ENCODE peak calls at places on chromosomes 5 and 9, in ten cellular contexts. U is ovary, B is HepG2, T is H1, R is HCT116, Y is tibial nerve, P is suprapubic skin, O is stomach, I is IMR-90, N is uterus. X is an unnamed sample.

GRCh38 chr9:124506931-124507879 is at the start of gene NR5A1:
- DNase-seq in U (peak), B (peak), T (no peak), R (no peak), Y (no peak), P (no peak), O (no peak), I (no peak), N (no peak), X (no peak)

GRCh38 chr9:132594412-132594811 is 12.0 kb downstream of the BARHL1 start:
- DNase-seq in U (no peak), B (no peak), T (no peak), R (no peak), Y (no peak), P (no peak), O (no peak), I (no peak), N (no peak), X (no peak)

GRCh38 chr9:121613009-121613766 is 38.2 kb upstream of the DAB2IP start:
- DNase-seq in U (no peak), B (no peak), T (no peak), R (no peak), Y (no peak), P (no peak), O (no peak), I (no peak), N (no peak), X (peak)

GRCh38 chr5:103450333-103451061 is 112.1 kb downstream of the NUDT12 start:
- DNase-seq in U (no peak), B (no peak), T (no peak), R (no peak), Y (no peak), P (no peak), O (no peak), I (peak), N (no peak), X (no peak)

GRCh38 chr5:87383216-87383615 is 29.5 kb downstream of the CCNH start:
- DNase-seq in U (no peak), B (no peak), T (no peak), R (no peak), Y (no peak), P (no peak), O (no peak), I (peak), N (no peak), X (no peak)

GRCh38 chr9:128159073-128159783 is 837 bp upstream of the BBLN start:
- DNase-seq in U (peak), B (peak), T (no peak), R (peak), Y (peak), P (no peak), O (no peak), I (no peak), N (peak), X (no peak)

GRCh38 chr9:99431103-99431502 is 209.0 kb downstream of the SEC61B start:
- DNase-seq in U (no peak), B (no peak), T (no peak), R (no peak), Y (no peak), P (no peak), O (no peak), I (peak), N (no peak), X (no peak)

GRCh38 chr9:117278656-117279055 is 136.2 kb downstream of the ASTN2 start:
- DNase-seq in U (no peak), B (no peak), T (no peak), R (no peak), Y (no peak), P (no peak), O (no peak), I (no peak), N (no peak), X (no peak)

GRCh38 chr5:96117863-96118651 is 156.4 kb upstream of the ELL2 start:
- DNase-seq in U (no peak), B (peak), T (no peak), R (no peak), Y (no peak), P (no peak), O (peak), I (peak), N (no peak), X (no peak)

GRCh38 chr5:134568761-134569725 is 43.6 kb downstream of the JADE2 start:
- DNase-seq in U (peak), B (no peak), T (no peak), R (no peak), Y (peak), P (no peak), O (peak), I (peak), N (peak), X (peak)

GRCh38 chr5:78984020-78984610 is 995 bp downstream of the ARSB start:
- DNase-seq in U (no peak), B (peak), T (no peak), R (no peak), Y (no peak), P (no peak), O (no peak), I (peak), N (no peak), X (no peak)

GRCh38 chr5:148147415-148147814 is 20.9 kb upstream of the SPINK14 start:
- DNase-seq in U (no peak), B (peak), T (no peak), R (no peak), Y (no peak), P (no peak), O (no peak), I (no peak), N (no peak), X (no peak)

GRCh38 chr5:32760091-32760509 is 49.0 kb downstream of the NPR3 start:
- DNase-seq in U (no peak), B (peak), T (no peak), R (no peak), Y (no peak), P (no peak), O (no peak), I (peak), N (no peak), X (no peak)

GRCh38 chr9:5510360-5510931 is at the start of gene PDCD1LG2:
- DNase-seq in U (no peak), B (no peak), T (no peak), R (no peak), Y (no peak), P (no peak), O (no peak), I (peak), N (no peak), X (no peak)

GRCh38 chr5:72302171-72302570 is 17.9 kb downstream of the MRPS27 start:
- DNase-seq in U (no peak), B (no peak), T (peak), R (no peak), Y (no peak), P (no peak), O (no peak), I (no peak), N (no peak), X (no peak)

GRCh38 chr5:131814990-131815389 is 18.2 kb upstream of the FNIP1 start:
- DNase-seq in U (no peak), B (no peak), T (no peak), R (peak), Y (no peak), P (no peak), O (no peak), I (peak), N (no peak), X (no peak)

GRCh38 chr5:39598641-39599248 is 174.0 kb upstream of the DAB2 start:
- DNase-seq in U (no peak), B (no peak), T (no peak), R (no peak), Y (no peak), P (no peak), O (no peak), I (no peak), N (no peak), X (no peak)

GRCh38 chr9:72038890-72039410 is 21.5 kb downstream of the C9orf57 start:
- DNase-seq in U (peak), B (peak), T (peak), R (peak), Y (peak), P (peak), O (peak), I (peak), N (peak), X (peak)

GRCh38 chr5:80083115-80083890 is 48.2 kb downstream of the THBS4 start:
- DNase-seq in U (peak), B (peak), T (no peak), R (peak), Y (peak), P (no peak), O (no peak), I (peak), N (peak), X (no peak)

GRCh38 chr5:134738133-134738962 is at the start of gene CAMLG:
- DNase-seq in U (peak), B (peak), T (peak), R (peak), Y (peak), P (peak), O (peak), I (peak), N (peak), X (peak)

GRCh38 chr9:113574381-113575262 is 111.1 kb downstream of the RGS3 start:
- DNase-seq in U (peak), B (no peak), T (no peak), R (no peak), Y (no peak), P (no peak), O (no peak), I (no peak), N (peak), X (no peak)

GRCh38 chr9:134058716-134059115 is 9.1 kb downstream of the BRD3 start:
- DNase-seq in U (peak), B (no peak), T (no peak), R (no peak), Y (no peak), P (no peak), O (peak), I (peak), N (no peak), X (no peak)

GRCh38 chr5:10034008-10034407 is 215.7 kb downstream of the ATPSCKMT start:
- DNase-seq in U (no peak), B (no peak), T (no peak), R (no peak), Y (no peak), P (no peak), O (no peak), I (no peak), N (no peak), X (no peak)

GRCh38 chr5:78594946-78595921 is 53.3 kb downstream of the LHFPL2 start:
- DNase-seq in U (peak), B (peak), T (no peak), R (peak), Y (peak), P (no peak), O (no peak), I (peak), N (peak), X (peak)

GRCh38 chr5:160452721-160453263 is 31.1 kb downstream of the PTTG1 start:
- DNase-seq in U (no peak), B (no peak), T (no peak), R (no peak), Y (no peak), P (no peak), O (no peak), I (no peak), N (no peak), X (no peak)

GRCh38 chr5:140951636-140952035 is 14.6 kb upstream of the PCDHAC2 start:
- DNase-seq in U (no peak), B (peak), T (no peak), R (no peak), Y (no peak), P (no peak), O (no peak), I (no peak), N (no peak), X (no peak)

DNA sequence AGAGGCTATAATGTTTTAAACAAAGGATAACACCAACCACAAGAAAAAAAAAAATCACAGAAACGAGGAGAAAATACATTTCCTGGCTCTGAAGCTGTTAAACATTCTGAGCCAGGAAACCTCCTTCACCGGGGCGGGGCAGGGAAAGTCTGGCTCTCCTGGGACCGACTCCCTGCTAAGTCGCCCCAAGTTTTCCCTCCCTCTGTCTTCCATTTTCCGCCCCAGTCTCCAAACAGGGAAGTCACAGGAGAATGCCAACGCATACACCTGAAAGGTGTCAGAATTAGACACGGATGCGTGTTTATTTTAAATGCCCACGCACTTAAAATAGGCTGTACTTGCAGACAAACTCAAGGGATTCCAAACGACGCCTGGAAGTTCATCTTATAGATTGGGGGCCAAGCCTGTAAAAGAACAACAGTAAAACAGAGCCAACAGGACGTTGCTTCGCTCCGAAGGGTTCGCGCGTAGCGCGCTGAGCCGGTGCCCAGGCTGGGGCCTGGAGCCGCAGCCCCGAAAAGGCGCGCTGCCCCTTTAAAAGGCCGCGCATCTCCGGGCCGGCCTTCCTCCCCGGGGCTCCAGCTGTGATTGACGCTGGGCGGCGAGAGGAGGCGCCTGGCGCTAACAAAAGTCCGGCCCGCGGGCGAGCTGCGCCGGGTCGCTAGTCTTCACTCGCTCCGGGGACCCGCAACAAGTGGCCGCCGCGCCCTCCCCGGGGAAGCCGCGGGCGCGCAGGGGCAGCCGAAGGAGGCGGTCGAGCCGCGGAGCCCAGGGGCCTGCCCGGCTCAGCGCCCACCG is at the start of gene FBXL7:
- DNase-seq in U (peak), B (peak), T (peak), R (no peak), Y (peak), P (peak), O (peak), I (peak), N (peak), X (peak)
- TF ChIP-seq POLR2A in U (no peak), B (no peak), T (peak), R (no peak), Y (peak), P (peak), O (no peak), I (peak), N (peak), X (peak)

GRCh38 chr5:162565-163337 is 28.5 kb upstream of the LRRC14B start:
- DNase-seq in U (no peak), B (no peak), T (no peak), R (no peak), Y (no peak), P (peak), O (no peak), I (no peak), N (no peak), X (no peak)
- H3K27ac ChIP-seq in U (no peak), B (no peak), T (no peak), R (no peak), Y (no peak), P (no peak), O (no peak), I (no peak), N (no peak), X (no peak)

GRCh38 chr5:1480806-1481205 is 35.6 kb upstream of the SLC6A3 start:
- DNase-seq in U (no peak), B (no peak), T (no peak), R (no peak), Y (no peak), P (no peak), O (no peak), I (no peak), N (no peak), X (no peak)
- TF ChIP-seq POLR2A in U (no peak), B (no peak), T (no peak), R (no peak), Y (no peak), P (no peak), O (no peak), I (no peak), N (no peak), X (no peak)

DNA sequence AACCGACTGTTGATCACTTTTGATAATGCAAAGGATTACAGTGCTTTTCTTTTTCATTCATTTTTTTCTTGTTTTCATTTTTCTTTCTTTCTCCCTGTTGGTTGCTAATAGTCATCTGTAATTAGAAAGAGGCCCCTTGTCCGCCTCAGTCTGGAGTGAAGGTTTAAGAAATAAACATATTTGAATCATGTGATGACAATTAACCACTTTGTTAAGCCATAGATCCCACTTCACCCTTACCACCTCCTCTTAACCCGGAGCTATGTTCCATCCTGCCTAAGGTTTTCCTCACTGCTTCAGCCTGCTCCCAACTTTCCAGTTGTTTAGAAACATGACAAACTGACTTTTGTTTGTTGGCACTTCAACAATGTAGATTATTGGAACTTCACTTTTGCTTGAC is 37.4 kb upstream of the SSBP2 start:
- DNase-seq in U (no peak), B (no peak), T (no peak), R (no peak), Y (no peak), P (no peak), O (no peak), I (no peak), N (no peak), X (no peak)
- H3K27ac ChIP-seq in U (no peak), B (no peak), T (no peak), R (no peak), Y (peak), P (peak), O (peak), I (peak), N (peak), X (peak)

GRCh38 chr5:55993628-55994501 is 898 bp downstream of the IL6ST start:
- DNase-seq in U (no peak), B (no peak), T (no peak), R (no peak), Y (no peak), P (no peak), O (no peak), I (no peak), N (no peak), X (no peak)

GRCh38 chr5:55993013-55993412 is 1.8 kb downstream of the IL6ST start:
- DNase-seq in U (no peak), B (no peak), T (no peak), R (no peak), Y (peak), P (no peak), O (no peak), I (peak), N (no peak), X (peak)

GRCh38 chr5:55991768-55992486 is 2.8 kb downstream of the IL6ST start:
- DNase-seq in U (no peak), B (peak), T (no peak), R (no peak), Y (no peak), P (no peak), O (no peak), I (no peak), N (no peak), X (no peak)

GRCh38 chr5:55994998-55995914 is 493 bp upstream of the IL6ST start:
- DNase-seq in U (peak), B (peak), T (peak), R (peak), Y (peak), P (peak), O (peak), I (peak), N (peak), X (peak)

DNA sequence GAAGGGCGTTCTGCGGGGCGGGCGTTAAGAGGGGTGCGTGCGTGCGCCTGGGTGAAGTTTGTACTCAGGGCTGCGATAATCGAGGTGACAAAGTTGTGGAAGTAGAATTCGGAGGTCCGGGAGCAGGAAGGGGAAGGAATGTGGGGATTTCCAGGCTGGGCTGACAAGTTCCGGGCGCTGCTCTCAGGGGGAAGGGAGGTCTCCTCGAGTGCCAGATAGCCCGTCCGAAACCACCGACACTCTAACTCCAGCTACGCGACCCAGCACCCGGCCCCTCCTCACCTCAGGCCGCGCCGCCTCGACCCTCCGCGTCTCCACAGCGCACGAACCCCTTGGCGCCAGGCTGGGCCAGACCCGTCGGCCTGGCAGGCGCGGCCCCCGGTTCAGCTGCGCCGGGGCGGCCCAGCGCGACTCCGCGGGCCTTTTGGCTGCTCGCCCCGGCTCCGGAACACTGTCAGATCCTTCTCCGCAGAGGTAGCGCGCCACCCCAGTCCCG is at the start of gene IL6ST:
- DNase-seq in U (no peak), B (peak), T (peak), R (no peak), Y (peak), P (peak), O (peak), I (peak), N (no peak), X (peak)
- TF ChIP-seq POLR2A in U (no peak), B (peak), T (peak), R (peak), Y (peak), P (peak), O (no peak), I (peak), N (peak), X (peak)

GRCh38 chr5:16808936-16809815 is 126.9 kb downstream of the MYO10 start:
- DNase-seq in U (no peak), B (peak), T (no peak), R (no peak), Y (no peak), P (peak), O (no peak), I (no peak), N (no peak), X (no peak)
- H3K27ac ChIP-seq in U (no peak), B (peak), T (no peak), R (peak), Y (no peak), P (peak), O (peak), I (peak), N (peak), X (no peak)

GRCh38 chr9:12775963-12776774 is 1.3 kb downstream of the LURAP1L start:
- DNase-seq in U (peak), B (peak), T (peak), R (peak), Y (peak), P (peak), O (peak), I (peak), N (peak), X (peak)
- TF ChIP-seq POLR2A in U (no peak), B (peak), T (no peak), R (no peak), Y (peak), P (no peak), O (no peak), I (peak), N (no peak), X (peak)

GRCh38 chr9:137055385-137056364 is 1.8 kb upstream of the ENTPD2 start:
- DNase-seq in U (peak), B (peak), T (no peak), R (no peak), Y (peak), P (no peak), O (peak), I (peak), N (peak), X (peak)
- H3K27ac ChIP-seq in U (peak), B (peak), T (no peak), R (peak), Y (peak), P (peak), O (peak), I (no peak), N (peak), X (peak)

GRCh38 chr9:112130347-112130746 is 44.8 kb downstream of the SUSD1 start:
- DNase-seq in U (no peak), B (no peak), T (no peak), R (no peak), Y (no peak), P (no peak), O (no peak), I (no peak), N (no peak), X (no peak)

GRCh38 chr9:112124156-112124555 is 50.9 kb downstream of the SUSD1 start:
- DNase-seq in U (no peak), B (no peak), T (no peak), R (no peak), Y (no peak), P (no peak), O (peak), I (no peak), N (no peak), X (no peak)

GRCh38 chr9:112129246-112129645 is 45.9 kb downstream of the SUSD1 start:
- DNase-seq in U (no peak), B (no peak), T (no peak), R (no peak), Y (no peak), P (no peak), O (no peak), I (no peak), N (no peak), X (no peak)

GRCh38 chr9:112125961-112126388 is 49.1 kb downstream of the SUSD1 start:
- DNase-seq in U (no peak), B (peak), T (no peak), R (no peak), Y (no peak), P (no peak), O (no peak), I (peak), N (no peak), X (no peak)

GRCh38 chr9:112127281-112127680 is 47.8 kb downstream of the SUSD1 start:
- DNase-seq in U (no peak), B (peak), T (no peak), R (no peak), Y (no peak), P (no peak), O (no peak), I (no peak), N (no peak), X (no peak)
- TF ChIP-seq POLR2A in U (no peak), B (no peak), T (no peak), R (no peak), Y (no peak), P (no peak), O (no peak), I (no peak), N (no peak), X (no peak)

X was measured in gastrocnemius medialis.